ENCODE peak calls at places on chromosomes 12 and 14, in eight cellular contexts. One of them, this sample, is unnamed.

GRCh38 chr12:23204933-23205778 is 580.2 kb downstream of the ETNK1 start:
- DNase-seq in suprapubic skin: no peak
- DNase-seq in H1: no peak
- DNase-seq in stomach: no peak
- DNase-seq in GM12891: peak; percentile 5
- DNase-seq in prostate gland: no peak
- DNase-seq in IMR-90: peak; percentile 67
- DNase-seq in body of pancreas: peak; percentile 12
- DNase-seq in this sample: peak; percentile 5

GRCh38 chr14:90274019-90274418 is 17.7 kb downstream of the PSMC1 start:
- DNase-seq in body of pancreas: no peak
- DNase-seq in IMR-90: no peak
- DNase-seq in H1: peak; percentile 63
- DNase-seq in stomach: no peak
- DNase-seq in GM12891: no peak
- DNase-seq in suprapubic skin: no peak
- DNase-seq in prostate gland: no peak
- DNase-seq in this sample: no peak

GRCh38 chr12:56631790-56632700 is 1.9 kb upstream of the BAZ2A start:
- DNase-seq in GM12891: no peak
- DNase-seq in stomach: peak; percentile 82
- DNase-seq in prostate gland: peak; percentile 88
- DNase-seq in IMR-90: peak; percentile 30
- DNase-seq in suprapubic skin: peak; percentile 86
- DNase-seq in H1: peak; percentile 77
- DNase-seq in body of pancreas: peak; percentile 80
- DNase-seq in this sample: peak; percentile 53

GRCh38 chr14:76775695-76776305 is 14.5 kb downstream of the VASH1 start:
- DNase-seq in prostate gland: no peak
- DNase-seq in stomach: no peak
- DNase-seq in suprapubic skin: peak; percentile 77
- DNase-seq in body of pancreas: no peak
- DNase-seq in GM12891: no peak
- DNase-seq in IMR-90: no peak
- DNase-seq in H1: no peak
- DNase-seq in this sample: no peak

GRCh38 chr12:21559855-21560569 is 33.9 kb downstream of the SPX start:
- DNase-seq in prostate gland: no peak
- DNase-seq in GM12891: no peak
- DNase-seq in body of pancreas: peak; percentile 58
- DNase-seq in IMR-90: peak; percentile 53
- DNase-seq in suprapubic skin: no peak
- DNase-seq in stomach: no peak
- DNase-seq in H1: no peak
- DNase-seq in this sample: no peak

GRCh38 chr12:128190614-128191013 is 76.4 kb upstream of the TMEM132C start:
- DNase-seq in GM12891: no peak
- DNase-seq in stomach: no peak
- DNase-seq in prostate gland: no peak
- DNase-seq in IMR-90: no peak
- DNase-seq in suprapubic skin: no peak
- DNase-seq in body of pancreas: no peak
- DNase-seq in H1: peak; percentile 85
- DNase-seq in this sample: no peak

GRCh38 chr14:29233188-29233587 is 466.6 kb downstream of the FOXG1 start:
- DNase-seq in stomach: no peak
- DNase-seq in GM12891: no peak
- DNase-seq in H1: no peak
- DNase-seq in IMR-90: no peak
- DNase-seq in suprapubic skin: no peak
- DNase-seq in prostate gland: no peak
- DNase-seq in body of pancreas: no peak
- DNase-seq in this sample: no peak

GRCh38 chr14:101808020-101808641 is 46.6 kb downstream of the PPP2R5C start:
- DNase-seq in suprapubic skin: no peak
- DNase-seq in stomach: no peak
- DNase-seq in prostate gland: no peak
- DNase-seq in GM12891: no peak
- DNase-seq in body of pancreas: peak; percentile 53
- DNase-seq in IMR-90: no peak
- DNase-seq in H1: peak; percentile 55
- DNase-seq in this sample: no peak

GRCh38 chr12:132886529-132887477 is 602 bp downstream of the CHFR start:
- DNase-seq in suprapubic skin: no peak
- DNase-seq in GM12891: no peak
- DNase-seq in stomach: peak; percentile 27
- DNase-seq in H1: no peak
- DNase-seq in body of pancreas: peak; percentile 16
- DNase-seq in IMR-90: peak; percentile 4
- DNase-seq in prostate gland: no peak
- DNase-seq in this sample: peak; percentile 40

GRCh38 chr12:107685360-107686248 is at the start of gene PWP1:
- DNase-seq in stomach: peak; percentile 97
- DNase-seq in GM12891: peak; percentile 93
- DNase-seq in H1: peak; percentile 96
- DNase-seq in body of pancreas: peak; percentile 95
- DNase-seq in IMR-90: peak; percentile 94
- DNase-seq in prostate gland: peak; percentile 94
- DNase-seq in suprapubic skin: peak; percentile 93
- DNase-seq in this sample: peak; percentile 91
- TF ChIP-seq POLR2A in stomach: no peak
- TF ChIP-seq POLR2A in GM12891: peak; percentile 82
- TF ChIP-seq POLR2A in H1: peak; percentile 72
- TF ChIP-seq POLR2A in body of pancreas: peak; percentile 93
- TF ChIP-seq POLR2A in IMR-90: peak; percentile 84
- TF ChIP-seq POLR2A in prostate gland: peak; percentile 50
- TF ChIP-seq POLR2A in suprapubic skin: no peak
- TF ChIP-seq POLR2A in this sample: peak; percentile 90

DNA sequence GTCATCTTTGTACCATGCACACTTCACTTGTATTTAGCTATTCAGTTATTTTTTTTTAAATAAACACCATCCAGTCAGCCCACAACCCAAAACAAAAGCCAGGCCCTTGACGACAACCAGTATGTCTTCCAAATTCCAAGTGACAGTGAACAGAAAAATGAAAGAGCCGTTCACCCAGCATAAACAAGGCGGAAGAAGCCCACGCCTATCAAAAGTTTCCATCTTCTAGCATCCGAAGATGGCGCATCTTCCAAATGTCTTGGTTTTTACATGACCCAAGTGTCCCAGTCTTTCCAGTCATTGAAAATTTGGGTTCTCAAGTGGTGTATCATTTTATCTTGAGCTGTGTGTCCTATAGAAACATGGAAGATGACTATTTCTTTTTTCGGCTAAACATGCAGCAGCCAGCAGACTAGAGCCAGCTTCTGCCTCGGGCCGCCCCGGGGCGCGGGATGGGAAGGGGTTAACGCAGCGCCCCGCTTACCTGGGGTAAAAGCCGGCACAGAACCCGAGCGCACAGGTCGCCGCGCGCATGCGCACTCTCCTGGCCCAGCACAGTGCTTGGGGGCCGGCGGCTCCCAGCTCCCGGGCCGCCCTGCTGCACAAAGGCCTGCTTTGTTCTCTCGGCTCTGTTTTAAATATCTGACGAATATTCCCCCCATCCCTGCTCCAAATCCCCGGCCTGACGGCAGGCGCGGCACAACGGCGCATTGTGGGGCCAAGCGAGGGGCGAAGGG is 164.8 kb downstream of the ZFP36L1 start:
- DNase-seq in stomach: peak; percentile 77
- DNase-seq in suprapubic skin: no peak
- DNase-seq in body of pancreas: peak; percentile 71
- DNase-seq in IMR-90: no peak
- DNase-seq in H1: peak; percentile 91
- DNase-seq in prostate gland: peak; percentile 74
- DNase-seq in GM12891: peak; percentile 53
- DNase-seq in this sample: no peak
- TF ChIP-seq POLR2A in stomach: no peak
- TF ChIP-seq POLR2A in suprapubic skin: no peak
- TF ChIP-seq POLR2A in body of pancreas: peak; percentile 38
- TF ChIP-seq POLR2A in IMR-90: no peak
- TF ChIP-seq POLR2A in H1: no peak
- TF ChIP-seq POLR2A in prostate gland: no peak
- TF ChIP-seq POLR2A in GM12891: no peak
- TF ChIP-seq POLR2A in this sample: no peak

GRCh38 chr14:22836301-22837058 is at the start of gene MMP14:
- DNase-seq in stomach: peak; percentile 69
- DNase-seq in suprapubic skin: peak; percentile 92
- DNase-seq in body of pancreas: peak; percentile 71
- DNase-seq in GM12891: no peak
- DNase-seq in IMR-90: peak; percentile 89
- DNase-seq in H1: peak; percentile 60
- DNase-seq in prostate gland: peak; percentile 81
- DNase-seq in this sample: no peak
- TF ChIP-seq POLR2A in stomach: no peak
- TF ChIP-seq POLR2A in suprapubic skin: peak; percentile 60
- TF ChIP-seq POLR2A in body of pancreas: peak; percentile 54
- TF ChIP-seq POLR2A in GM12891: no peak
- TF ChIP-seq POLR2A in IMR-90: peak; percentile 88
- TF ChIP-seq POLR2A in H1: peak; percentile 43
- TF ChIP-seq POLR2A in prostate gland: peak; percentile 90
- TF ChIP-seq POLR2A in this sample: no peak

DNA sequence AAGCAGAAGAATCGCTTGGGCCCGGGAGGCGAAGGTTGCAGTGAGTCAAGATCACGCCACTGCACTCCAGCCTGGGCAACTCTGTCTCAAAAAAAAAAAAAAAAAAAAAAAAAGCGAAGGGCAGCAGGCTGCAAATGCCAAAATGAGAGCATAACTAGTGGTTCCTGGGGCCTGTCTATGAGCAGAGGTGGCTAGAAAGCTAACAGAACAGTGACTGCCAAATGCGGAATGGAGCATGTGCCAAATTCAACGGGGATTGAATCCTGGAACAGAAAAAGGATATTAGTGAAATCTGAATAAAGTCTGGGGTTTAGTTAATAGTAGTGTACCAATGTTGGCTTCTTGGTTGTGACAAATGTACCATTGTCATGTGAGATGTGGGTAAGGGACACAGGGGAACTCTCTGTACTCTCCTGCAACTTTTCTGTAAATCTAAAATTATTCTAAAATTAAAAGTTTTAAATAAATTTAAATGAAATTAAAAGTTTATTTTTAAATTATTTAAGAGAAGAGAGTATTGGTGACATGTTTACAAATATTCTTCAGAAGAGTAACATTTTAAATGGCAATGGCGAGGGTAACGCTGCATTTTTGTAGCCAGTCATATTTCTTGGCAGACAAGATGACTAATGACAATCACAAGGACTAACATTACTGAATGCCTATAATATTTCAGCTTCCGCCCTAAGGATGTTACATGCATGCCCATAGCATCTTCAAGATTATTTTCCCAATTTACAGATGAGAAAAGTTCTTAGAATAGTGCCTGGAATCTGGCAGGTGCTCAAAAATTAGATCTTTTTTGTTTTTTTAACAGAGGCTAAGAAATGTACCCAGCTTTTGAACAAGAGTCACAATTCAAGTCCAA is 28.9 kb upstream of the NUDT4 start:
- DNase-seq in GM12891: no peak
- DNase-seq in stomach: no peak
- DNase-seq in suprapubic skin: no peak
- DNase-seq in prostate gland: no peak
- DNase-seq in IMR-90: no peak
- DNase-seq in body of pancreas: no peak
- DNase-seq in H1: no peak
- DNase-seq in this sample: no peak
- TF ChIP-seq POLR2A in GM12891: no peak
- TF ChIP-seq POLR2A in stomach: no peak
- TF ChIP-seq POLR2A in suprapubic skin: no peak
- TF ChIP-seq POLR2A in prostate gland: no peak
- TF ChIP-seq POLR2A in IMR-90: no peak
- TF ChIP-seq POLR2A in body of pancreas: no peak
- TF ChIP-seq POLR2A in H1: no peak
- TF ChIP-seq POLR2A in this sample: no peak

GRCh38 chr12:26126340-26127284 is 1.8 kb upstream of the BHLHE41 start:
- DNase-seq in stomach: peak; percentile 86
- DNase-seq in IMR-90: peak; percentile 80
- DNase-seq in suprapubic skin: peak; percentile 92
- DNase-seq in prostate gland: peak; percentile 87
- DNase-seq in H1: peak; percentile 85
- DNase-seq in body of pancreas: peak; percentile 86
- DNase-seq in GM12891: no peak
- DNase-seq in this sample: peak; percentile 52
- TF ChIP-seq POLR2A in stomach: no peak
- TF ChIP-seq POLR2A in IMR-90: no peak
- TF ChIP-seq POLR2A in suprapubic skin: no peak
- TF ChIP-seq POLR2A in prostate gland: peak; percentile 55
- TF ChIP-seq POLR2A in H1: no peak
- TF ChIP-seq POLR2A in body of pancreas: peak; percentile 63
- TF ChIP-seq POLR2A in GM12891: no peak
- TF ChIP-seq POLR2A in this sample: no peak

GRCh38 chr12:67546718-67547117 is 101.8 kb upstream of the DYRK2 start:
- DNase-seq in GM12891: no peak
- DNase-seq in stomach: no peak
- DNase-seq in IMR-90: no peak
- DNase-seq in prostate gland: no peak
- DNase-seq in suprapubic skin: no peak
- DNase-seq in body of pancreas: no peak
- DNase-seq in H1: no peak
- DNase-seq in this sample: no peak

GRCh38 chr12:67543371-67543770 is 105.2 kb upstream of the DYRK2 start:
- DNase-seq in prostate gland: no peak
- DNase-seq in IMR-90: no peak
- DNase-seq in H1: no peak
- DNase-seq in stomach: no peak
- DNase-seq in body of pancreas: no peak
- DNase-seq in suprapubic skin: no peak
- DNase-seq in GM12891: no peak
- DNase-seq in this sample: no peak

GRCh38 chr12:67541625-67541991 is 106.9 kb upstream of the DYRK2 start:
- DNase-seq in H1: no peak
- DNase-seq in prostate gland: no peak
- DNase-seq in stomach: peak; percentile 47
- DNase-seq in IMR-90: no peak
- DNase-seq in body of pancreas: peak; percentile 27
- DNase-seq in suprapubic skin: no peak
- DNase-seq in GM12891: no peak
- DNase-seq in this sample: no peak

GRCh38 chr12:67540920-67541624 is 107.5 kb upstream of the DYRK2 start:
- DNase-seq in stomach: no peak
- DNase-seq in prostate gland: no peak
- DNase-seq in suprapubic skin: no peak
- DNase-seq in H1: no peak
- DNase-seq in IMR-90: peak; percentile 16
- DNase-seq in GM12891: peak; percentile 8
- DNase-seq in body of pancreas: no peak
- DNase-seq in this sample: no peak

GRCh38 chr12:67545298-67545697 is 103.2 kb upstream of the DYRK2 start:
- DNase-seq in body of pancreas: no peak
- DNase-seq in GM12891: no peak
- DNase-seq in suprapubic skin: no peak
- DNase-seq in prostate gland: no peak
- DNase-seq in H1: no peak
- DNase-seq in stomach: no peak
- DNase-seq in IMR-90: no peak
- DNase-seq in this sample: no peak
- TF ChIP-seq POLR2A in body of pancreas: no peak
- TF ChIP-seq POLR2A in GM12891: no peak
- TF ChIP-seq POLR2A in suprapubic skin: no peak
- TF ChIP-seq POLR2A in prostate gland: no peak
- TF ChIP-seq POLR2A in H1: no peak
- TF ChIP-seq POLR2A in stomach: no peak
- TF ChIP-seq POLR2A in IMR-90: no peak
- TF ChIP-seq POLR2A in this sample: no peak

This sample was measured in GM12892.